ENCODE peak calls at places on chromosomes 6 and 20, in four cellular contexts. Q, B, M and A are unnamed samples.

GRCh38 chr6:33967966-33968724 is 164.3 kb upstream of the MLN start:
- DNase-seq in Q (no peak), B (peak; percentile 47), M (no peak), A (peak; percentile 13)

GRCh38 chr6:25628471-25629201 is 23.4 kb upstream of the SCGN start:
- DNase-seq in Q (no peak), B (no peak), M (no peak), A (no peak)

GRCh38 chr6:158357570-158358216 is 45.4 kb downstream of the TULP4 start:
- DNase-seq in Q (peak; percentile 62), B (no peak), M (no peak), A (no peak)

GRCh38 chr6:108531332-108531731 is 29.4 kb upstream of the FOXO3 start:
- DNase-seq in Q (no peak), B (no peak), M (no peak), A (no peak)

GRCh38 chr20:44097521-44098255 is 89.3 kb downstream of the JPH2 start:
- DNase-seq in Q (no peak), B (peak; percentile 31), M (peak; percentile 22), A (no peak)

GRCh38 chr20:10200329-10200728 is 18.3 kb upstream of the SNAP25 start:
- DNase-seq in Q (no peak), B (no peak), M (peak; percentile 63), A (no peak)

GRCh38 chr6:168305091-168305749 is 14.4 kb downstream of the DACT2 start:
- DNase-seq in Q (no peak), B (no peak), M (no peak), A (no peak)

GRCh38 chr6:53273356-53273755 is 75.4 kb downstream of the ELOVL5 start:
- DNase-seq in Q (no peak), B (no peak), M (no peak), A (no peak)

GRCh38 chr20:10312111-10312510 is 93.5 kb downstream of the SNAP25 start:
- DNase-seq in Q (no peak), B (no peak), M (peak; percentile 42), A (no peak)

GRCh38 chr6:47261191-47261590 is 48.5 kb downstream of the TNFRSF21 start:
- DNase-seq in Q (no peak), B (no peak), M (no peak), A (no peak)

GRCh38 chr20:59836768-59837167 is 96.7 kb downstream of the SYCP2 start:
- DNase-seq in Q (no peak), B (no peak), M (no peak), A (no peak)

GRCh38 chr6:11202513-11203305 is 29.8 kb downstream of the NEDD9 start:
- DNase-seq in Q (no peak), B (peak; percentile 100), M (peak; percentile 41), A (no peak)

GRCh38 chr20:63518351-63518861 is 2.2 kb upstream of the PPDPF start:
- DNase-seq in Q (no peak), B (no peak), M (no peak), A (no peak)

GRCh38 chr6:35757461-35758123 is 18.8 kb upstream of the CLPSL2 start:
- DNase-seq in Q (no peak), B (peak; percentile 75), M (peak; percentile 28), A (peak; percentile 71)

GRCh38 chr20:55947701-55948100 is 57.6 kb downstream of the CBLN4 start:
- DNase-seq in Q (no peak), B (no peak), M (no peak), A (no peak)
- TF ChIP-seq CEBPB in Q (no peak), B (no peak), M (no peak), A (no peak)

GRCh38 chr6:122996797-122997520 is 924 bp downstream of the CLVS2 start:
- DNase-seq in Q (no peak), B (no peak), M (no peak), A (no peak)

GRCh38 chr6:122994256-122994655 is 1.8 kb upstream of the CLVS2 start:
- DNase-seq in Q (no peak), B (no peak), M (no peak), A (no peak)

GRCh38 chr6:122997541-122998150 is 1.6 kb downstream of the CLVS2 start:
- DNase-seq in Q (no peak), B (no peak), M (no peak), A (no peak)

GRCh38 chr6:122998403-122998965 is 2.4 kb downstream of the CLVS2 start:
- DNase-seq in Q (no peak), B (no peak), M (no peak), A (no peak)

DNA sequence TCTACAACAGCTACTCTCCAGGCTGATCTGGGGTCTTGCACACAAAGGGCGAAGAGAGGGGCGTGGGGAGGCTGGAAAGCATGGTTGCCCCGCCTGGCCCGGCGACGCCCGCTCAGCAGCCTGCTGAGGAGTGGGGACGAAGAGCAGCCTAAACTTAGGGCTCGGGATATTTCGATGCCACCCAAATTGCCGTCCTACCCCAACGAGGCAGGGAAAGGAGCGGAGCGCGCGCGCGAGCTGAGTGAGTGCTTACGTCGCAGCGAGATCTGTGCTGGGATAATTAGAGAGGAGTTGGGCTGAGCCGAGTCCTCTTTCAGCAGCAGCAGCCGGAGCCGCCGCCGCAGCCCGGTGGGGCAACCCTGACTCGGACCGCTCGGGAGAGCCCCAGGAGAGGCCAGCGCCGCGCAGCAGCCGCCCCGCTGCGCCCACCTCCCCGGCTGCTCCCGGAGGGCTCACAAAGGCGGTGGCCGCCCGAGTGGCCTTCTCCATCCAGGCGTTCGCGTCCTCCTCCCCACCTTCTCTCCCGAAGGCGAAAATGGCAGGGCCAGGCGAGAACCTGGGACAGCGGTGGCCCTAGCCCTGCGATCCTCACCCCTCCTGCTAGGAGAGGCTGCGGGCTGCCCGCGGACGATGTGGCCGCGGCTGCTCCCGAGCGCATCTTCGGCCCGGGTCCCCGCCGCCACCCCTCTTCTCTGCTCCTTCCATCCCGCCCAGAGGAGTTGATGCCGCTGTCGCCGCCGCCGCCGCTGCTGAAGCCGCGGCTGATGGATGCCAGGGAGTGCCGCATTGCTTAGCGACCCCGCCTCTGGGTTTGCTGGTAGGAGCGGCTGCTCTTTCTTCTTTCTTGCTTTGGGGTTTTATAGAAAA is at the start of gene CLVS2:
- DNase-seq in Q (no peak), B (no peak), M (no peak), A (no peak)
- TF ChIP-seq CEBPB in Q (no peak), B (no peak), M (no peak), A (no peak)

GRCh38 chr6:15505463-15505918 is 157.3 kb downstream of the DTNBP1 start:
- DNase-seq in Q (no peak), B (no peak), M (no peak), A (no peak)
- TF ChIP-seq CEBPB in Q (no peak), B (no peak), M (no peak), A (no peak)

GRCh38 chr6:112482373-112482772 is 135.2 kb downstream of the RFPL4B start:
- DNase-seq in Q (no peak), B (no peak), M (no peak), A (no peak)

GRCh38 chr6:112477125-112477524 is 130.0 kb downstream of the RFPL4B start:
- DNase-seq in Q (no peak), B (no peak), M (no peak), A (no peak)

GRCh38 chr6:112481256-112481655 is 134.1 kb downstream of the RFPL4B start:
- DNase-seq in Q (no peak), B (no peak), M (no peak), A (no peak)

GRCh38 chr6:112478036-112478435 is 130.9 kb downstream of the RFPL4B start:
- DNase-seq in Q (no peak), B (no peak), M (no peak), A (no peak)

DNA sequence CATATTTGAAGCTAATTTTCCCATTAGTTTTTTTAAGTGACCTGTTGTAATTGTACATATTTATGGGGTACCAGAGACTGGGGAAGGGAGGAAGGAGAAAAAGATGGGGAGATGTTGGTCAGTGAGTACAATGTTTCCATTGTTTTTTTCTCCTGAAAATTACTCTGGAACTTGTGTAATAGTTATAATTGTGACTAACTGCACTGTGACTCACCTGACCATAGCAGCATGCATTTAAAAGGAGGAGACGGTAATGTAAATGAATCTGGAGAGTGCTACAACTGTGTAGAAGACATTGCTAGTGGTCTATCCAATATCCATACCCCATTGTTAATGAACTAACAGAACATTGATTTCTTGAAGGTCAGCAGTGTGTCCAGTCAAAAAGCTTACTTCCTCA is 133.4 kb downstream of the RFPL4B start:
- DNase-seq in Q (no peak), B (no peak), M (peak; percentile 82), A (no peak)
- TF ChIP-seq CEBPB in Q (no peak), B (no peak), M (peak; percentile 89), A (peak; percentile 54)

GRCh38 chr6:134523903-134524302 is 206.0 kb upstream of the SGK1 start:
- DNase-seq in Q (no peak), B (no peak), M (no peak), A (no peak)
- TF ChIP-seq CEBPB in Q (no peak), B (no peak), M (no peak), A (no peak)

GRCh38 chr6:135012764-135013163 is 41.9 kb downstream of the HBS1L start:
- DNase-seq in Q (no peak), B (no peak), M (peak; percentile 84), A (no peak)
- TF ChIP-seq CEBPB in Q (no peak), B (no peak), M (peak; percentile 65), A (no peak)

DNA sequence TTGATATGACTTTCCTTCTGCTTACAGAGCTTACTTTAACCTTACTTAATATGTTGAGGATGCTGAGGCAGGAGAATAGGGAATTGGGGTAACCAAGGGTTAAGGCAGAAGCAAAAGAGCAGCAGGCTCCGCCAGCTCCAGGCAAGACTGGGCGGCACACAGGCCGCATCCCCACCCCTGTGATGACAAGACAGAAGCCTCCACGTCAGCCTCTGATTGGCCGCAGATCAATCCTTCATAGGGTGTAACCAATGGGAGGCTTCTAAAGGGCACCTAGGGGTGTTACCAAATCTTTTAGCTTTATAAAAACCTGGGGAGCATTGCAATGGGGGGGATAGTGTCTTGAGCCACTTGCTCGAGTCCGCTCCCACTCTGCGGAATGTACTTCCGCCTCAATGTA is 106.4 kb downstream of the TAF4 start:
- DNase-seq in Q (no peak), B (no peak), M (no peak), A (peak; percentile 28)
- TF ChIP-seq CEBPB in Q (no peak), B (no peak), M (no peak), A (no peak)